ENCODE peak calls at places on chromosome 12, in five cellular contexts. M, F, L, H and Y are unnamed samples.

GRCh38 chr12:6766651-6767300 is 613 bp downstream of the PTMS start:
- DNase-seq in H (peak), F (no peak), M (peak), L (peak), Y (no peak)

GRCh38 chr12:14185441-14186192 is 179.9 kb upstream of the ATF7IP start:
- DNase-seq in L (peak), M (peak), F (no peak), H (no peak), Y (no peak)

GRCh38 chr12:25130741-25131188 is 64.2 kb downstream of the DNAI7 start:
- DNase-seq in L (peak), M (peak), F (no peak), H (no peak), Y (no peak)

GRCh38 chr12:96419576-96420254 is 19.5 kb upstream of the CDK17 start:
- DNase-seq in F (no peak), H (no peak), M (no peak), L (no peak), Y (no peak)

GRCh38 chr12:16359512-16360491 is 12.4 kb downstream of the MGST1 start:
- DNase-seq in M (no peak), L (peak), H (no peak), F (no peak), Y (no peak)

GRCh38 chr12:19186722-19187661 is 57.5 kb downstream of the PLEKHA5 start:
- DNase-seq in F (no peak), M (peak), L (peak), H (no peak), Y (no peak)

GRCh38 chr12:18897816-18898215 is 159.9 kb downstream of the CAPZA3 start:
- DNase-seq in M (no peak), F (no peak), H (no peak), L (no peak), Y (no peak)

GRCh38 chr12:94929780-94930179 is 73.7 kb downstream of the NDUFA12 start:
- DNase-seq in H (no peak), L (no peak), F (no peak), M (no peak), Y (no peak)

GRCh38 chr12:57522887-57523705 is 472 bp downstream of the MBD6 start:
- DNase-seq in F (no peak), M (no peak), H (peak), L (no peak), Y (no peak)

GRCh38 chr12:27076930-27077329 is 5.4 kb downstream of the C12orf71 start:
- DNase-seq in L (no peak), H (no peak), M (no peak), F (no peak), Y (no peak)

GRCh38 chr12:122245553-122245952 is 19.7 kb upstream of the DIABLO start:
- DNase-seq in H (no peak), F (no peak), M (no peak), L (no peak), Y (no peak)

GRCh38 chr12:82625523-82625922 is 61.2 kb upstream of the TMTC2 start:
- DNase-seq in M (no peak), H (no peak), L (no peak), F (no peak), Y (no peak)

GRCh38 chr12:16726879-16727278 is 120.9 kb upstream of the LMO3 start:
- DNase-seq in H (no peak), F (no peak), L (no peak), M (no peak), Y (no peak)

GRCh38 chr12:52082988-52083637 is 3.6 kb downstream of the SMIM41 start:
- DNase-seq in L (peak), H (peak), M (peak), F (peak), Y (no peak)

GRCh38 chr12:113154351-113154973 is 4.9 kb downstream of the CFAP73 start:
- DNase-seq in M (peak), H (no peak), F (no peak), L (no peak), Y (no peak)

GRCh38 chr12:46332260-46332659 is 40.3 kb downstream of the SLC38A2 start:
- DNase-seq in L (no peak), F (no peak), M (no peak), H (no peak), Y (no peak)